ENCODE peak calls at places on chromosomes 13 and 19, in four cellular contexts. One of them, this sample, is unnamed.

GRCh38 chr13:36101157-36101556 is 30.0 kb downstream of the DCLK1 start:
- DNase-seq in Panc1: no peak
- DNase-seq in mesendoderm: no peak
- DNase-seq in psoas muscle: no peak
- DNase-seq in this sample: no peak

GRCh38 chr13:30322428-30322827 is 15.1 kb upstream of the KATNAL1 start:
- DNase-seq in mesendoderm: no peak
- DNase-seq in psoas muscle: no peak
- DNase-seq in Panc1: no peak
- DNase-seq in this sample: no peak

GRCh38 chr13:109254271-109254670 is 532.1 kb downstream of the IRS2 start:
- DNase-seq in Panc1: no peak
- DNase-seq in mesendoderm: no peak
- DNase-seq in psoas muscle: no peak
- DNase-seq in this sample: no peak

GRCh38 chr13:31982540-31982939 is 49.0 kb upstream of the FRY start:
- DNase-seq in psoas muscle: peak
- DNase-seq in mesendoderm: no peak
- DNase-seq in Panc1: no peak
- DNase-seq in this sample: no peak

GRCh38 chr19:7294571-7295212 is 478 bp upstream of the INSR start:
- DNase-seq in Panc1: no peak
- DNase-seq in psoas muscle: peak
- DNase-seq in mesendoderm: peak
- DNase-seq in this sample: peak

GRCh38 chr19:45402469-45403070 is 2.3 kb downstream of the PPP1R13L start:
- DNase-seq in psoas muscle: peak
- DNase-seq in Panc1: no peak
- DNase-seq in mesendoderm: peak
- DNase-seq in this sample: no peak

GRCh38 chr19:4709440-4710280 is 14.0 kb downstream of the DPP9 start:
- DNase-seq in psoas muscle: peak
- DNase-seq in mesendoderm: no peak
- DNase-seq in Panc1: no peak
- DNase-seq in this sample: no peak

GRCh38 chr13:110413311-110414040 is 106.4 kb downstream of the COL4A2 start:
- DNase-seq in mesendoderm: no peak
- DNase-seq in psoas muscle: no peak
- DNase-seq in Panc1: no peak
- DNase-seq in this sample: no peak

GRCh38 chr13:76884571-76885202 is 1.5 kb downstream of the KCTD12 start:
- DNase-seq in mesendoderm: no peak
- DNase-seq in psoas muscle: no peak
- DNase-seq in Panc1: no peak
- DNase-seq in this sample: peak

GRCh38 chr19:33040994-33041827 is 23.5 kb downstream of the RHPN2 start:
- DNase-seq in Panc1: peak
- DNase-seq in psoas muscle: peak
- DNase-seq in mesendoderm: no peak
- DNase-seq in this sample: no peak

GRCh38 chr13:44903596-44903995 is 85.7 kb downstream of the NUFIP1 start:
- DNase-seq in psoas muscle: peak
- DNase-seq in mesendoderm: peak
- DNase-seq in Panc1: no peak
- DNase-seq in this sample: peak

GRCh38 chr19:38203197-38203596 is 20.8 kb downstream of the DPF1 start:
- DNase-seq in mesendoderm: no peak
- DNase-seq in psoas muscle: no peak
- DNase-seq in Panc1: no peak
- DNase-seq in this sample: no peak

GRCh38 chr19:3788991-3789778 is 3.0 kb upstream of the MATK start:
- DNase-seq in Panc1: no peak
- DNase-seq in psoas muscle: no peak
- DNase-seq in mesendoderm: no peak
- DNase-seq in this sample: no peak

GRCh38 chr13:51246005-51246404 is 23.8 kb downstream of the FAM124A start:
- DNase-seq in mesendoderm: no peak
- DNase-seq in Panc1: no peak
- DNase-seq in psoas muscle: no peak
- DNase-seq in this sample: no peak

GRCh38 chr13:36531746-36532486 is 99.6 kb downstream of the CCNA1 start:
- DNase-seq in mesendoderm: no peak
- DNase-seq in Panc1: no peak
- DNase-seq in psoas muscle: no peak
- DNase-seq in this sample: no peak

GRCh38 chr19:2653717-2654584 is 48.5 kb downstream of the GNG7 start:
- DNase-seq in Panc1: no peak
- DNase-seq in mesendoderm: peak
- DNase-seq in psoas muscle: no peak
- DNase-seq in this sample: no peak

GRCh38 chr13:25291691-25292090 is 4.4 kb upstream of the MTMR6 start:
- DNase-seq in Panc1: no peak
- DNase-seq in mesendoderm: no peak
- DNase-seq in psoas muscle: no peak
- DNase-seq in this sample: no peak

GRCh38 chr13:83995930-83996329 is 113.7 kb upstream of the SLITRK1 start:
- DNase-seq in mesendoderm: no peak
- DNase-seq in Panc1: no peak
- DNase-seq in psoas muscle: peak
- DNase-seq in this sample: no peak

GRCh38 chr19:1719519-1719918 is 33.8 kb upstream of the ONECUT3 start:
- DNase-seq in Panc1: no peak
- DNase-seq in mesendoderm: no peak
- DNase-seq in psoas muscle: no peak
- DNase-seq in this sample: no peak

GRCh38 chr19:48452255-48452654 is 3.1 kb upstream of the KCNJ14 start:
- DNase-seq in psoas muscle: no peak
- DNase-seq in mesendoderm: no peak
- DNase-seq in Panc1: no peak
- DNase-seq in this sample: no peak

GRCh38 chr13:100176781-100177389 is 88.0 kb downstream of the PCCA start:
- DNase-seq in Panc1: no peak
- DNase-seq in mesendoderm: no peak
- DNase-seq in psoas muscle: no peak
- DNase-seq in this sample: no peak

GRCh38 chr19:13849277-13849676 is 27.7 kb upstream of the NANOS3 start:
- DNase-seq in psoas muscle: no peak
- DNase-seq in Panc1: no peak
- DNase-seq in mesendoderm: no peak
- DNase-seq in this sample: peak

GRCh38 chr19:13847033-13847899 is 29.7 kb upstream of the NANOS3 start:
- DNase-seq in mesendoderm: peak
- DNase-seq in Panc1: no peak
- DNase-seq in psoas muscle: peak
- DNase-seq in this sample: peak

GRCh38 chr19:13848811-13849241 is 28.1 kb upstream of the NANOS3 start:
- DNase-seq in psoas muscle: no peak
- DNase-seq in mesendoderm: peak
- DNase-seq in Panc1: no peak
- DNase-seq in this sample: no peak

GRCh38 chr19:13846533-13847032 is 30.4 kb upstream of the NANOS3 start:
- DNase-seq in Panc1: no peak
- DNase-seq in psoas muscle: peak
- DNase-seq in mesendoderm: peak
- DNase-seq in this sample: peak

DNA sequence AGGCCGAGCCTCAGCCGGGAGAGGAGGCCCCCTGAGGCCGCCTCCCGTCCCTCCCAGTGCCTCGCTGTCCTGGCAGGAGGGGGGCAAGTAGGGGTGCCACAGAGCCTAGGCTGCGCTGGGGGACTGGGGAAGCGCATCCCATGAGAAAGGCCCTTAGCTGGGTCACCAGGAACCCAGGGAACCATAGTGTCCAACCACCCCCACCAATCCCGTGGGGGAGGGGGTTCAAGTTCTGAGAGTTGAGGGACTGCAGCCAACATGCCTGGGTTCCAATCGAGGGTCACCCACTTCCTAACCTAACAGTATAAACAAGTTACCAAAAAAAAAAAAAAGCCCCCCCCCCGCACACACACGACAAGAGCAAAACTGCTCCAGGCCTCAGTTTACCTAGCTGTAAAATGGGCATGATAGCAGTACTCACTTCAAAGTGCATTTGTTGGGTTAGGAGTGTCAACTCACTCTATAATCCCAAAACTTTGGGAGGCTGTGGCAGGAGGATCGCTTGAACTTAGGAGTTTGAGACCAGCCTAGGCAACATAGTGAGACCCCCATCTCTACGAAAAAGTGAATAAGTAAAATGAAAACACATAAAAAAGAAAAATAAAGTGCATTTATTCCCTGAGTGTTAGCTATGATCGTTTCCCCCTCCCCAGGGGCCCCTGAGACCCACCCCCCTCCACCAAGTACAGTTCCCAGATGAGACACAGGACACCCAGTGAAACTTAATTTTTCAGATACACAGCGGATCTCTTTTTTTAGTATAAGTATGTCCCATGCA is 28.8 kb upstream of the NANOS3 start:
- DNase-seq in Panc1: no peak
- DNase-seq in mesendoderm: no peak
- DNase-seq in psoas muscle: no peak
- DNase-seq in this sample: no peak
- H3K4me3 ChIP-seq in Panc1: peak
- H3K4me3 ChIP-seq in mesendoderm: no peak
- H3K4me3 ChIP-seq in psoas muscle: peak
- H3K4me3 ChIP-seq in this sample: peak

GRCh38 chr19:14059652-14060155 is 2.2 kb downstream of the PALM3 start:
- DNase-seq in psoas muscle: no peak
- DNase-seq in mesendoderm: no peak
- DNase-seq in Panc1: no peak
- DNase-seq in this sample: no peak

GRCh38 chr19:14061081-14061749 is 661 bp downstream of the PALM3 start:
- DNase-seq in psoas muscle: no peak
- DNase-seq in mesendoderm: no peak
- DNase-seq in Panc1: no peak
- DNase-seq in this sample: no peak

GRCh38 chr19:14061751-14062557 is at the start of gene PALM3:
- DNase-seq in mesendoderm: no peak
- DNase-seq in Panc1: no peak
- DNase-seq in psoas muscle: no peak
- DNase-seq in this sample: no peak

GRCh38 chr19:14063100-14063499 is 1.2 kb upstream of the PALM3 start:
- DNase-seq in Panc1: no peak
- DNase-seq in mesendoderm: no peak
- DNase-seq in psoas muscle: no peak
- DNase-seq in this sample: no peak

DNA sequence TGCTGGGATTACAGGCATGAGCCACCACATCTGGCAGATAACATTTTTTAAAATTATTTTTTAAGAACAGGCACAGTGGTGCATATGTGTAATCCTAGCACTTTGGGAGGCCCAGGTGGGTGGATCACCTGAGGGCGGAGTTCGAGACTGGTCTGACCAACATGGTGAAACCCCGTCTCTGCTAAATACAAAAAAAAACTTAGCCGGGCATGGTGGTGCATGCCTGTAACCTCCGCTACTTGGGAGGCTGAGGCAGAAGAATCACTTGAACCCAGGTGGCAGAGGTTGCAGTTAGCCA is 631 bp upstream of the PALM3 start:
- DNase-seq in Panc1: no peak
- DNase-seq in psoas muscle: no peak
- DNase-seq in mesendoderm: no peak
- DNase-seq in this sample: no peak
- H3K27ac ChIP-seq in Panc1: no peak
- H3K27ac ChIP-seq in psoas muscle: no peak
- H3K27ac ChIP-seq in mesendoderm: no peak
- H3K27ac ChIP-seq in this sample: no peak

GRCh38 chr19:5907216-5907615 is 2.5 kb downstream of the VMAC start:
- DNase-seq in Panc1: no peak
- DNase-seq in psoas muscle: no peak
- DNase-seq in mesendoderm: no peak
- DNase-seq in this sample: no peak

GRCh38 chr19:5903502-5904301 is at the start of gene NDUFA11:
- DNase-seq in mesendoderm: peak
- DNase-seq in psoas muscle: peak
- DNase-seq in Panc1: no peak
- DNase-seq in this sample: peak

GRCh38 chr19:5903054-5903501 is 512 bp downstream of the NDUFA11 start:
- DNase-seq in Panc1: no peak
- DNase-seq in mesendoderm: peak
- DNase-seq in psoas muscle: no peak
- DNase-seq in this sample: no peak

GRCh38 chr19:5905072-5905778 is 553 bp downstream of the VMAC start:
- DNase-seq in mesendoderm: no peak
- DNase-seq in Panc1: no peak
- DNase-seq in psoas muscle: no peak
- DNase-seq in this sample: peak

GRCh38 chr19:5904302-5905071 is at the start of gene VMAC:
- DNase-seq in psoas muscle: peak
- DNase-seq in Panc1: peak
- DNase-seq in mesendoderm: peak
- DNase-seq in this sample: peak
- H3K4me3 ChIP-seq in psoas muscle: peak
- H3K4me3 ChIP-seq in Panc1: peak
- H3K4me3 ChIP-seq in mesendoderm: peak
- H3K4me3 ChIP-seq in this sample: peak

GRCh38 chr19:57816652-57817051 is 1.9 kb upstream of the ZNF552 start:
- DNase-seq in Panc1: no peak
- DNase-seq in mesendoderm: peak
- DNase-seq in psoas muscle: no peak
- DNase-seq in this sample: no peak

GRCh38 chr19:57812201-57812600 is 2.5 kb downstream of the ZNF552 start:
- DNase-seq in mesendoderm: no peak
- DNase-seq in psoas muscle: no peak
- DNase-seq in Panc1: no peak
- DNase-seq in this sample: no peak

GRCh38 chr19:57813919-57814504 is 701 bp downstream of the ZNF552 start:
- DNase-seq in mesendoderm: peak
- DNase-seq in Panc1: no peak
- DNase-seq in psoas muscle: no peak
- DNase-seq in this sample: no peak

GRCh38 chr19:57815247-57816075 is 748 bp upstream of the ZNF552 start:
- DNase-seq in psoas muscle: no peak
- DNase-seq in mesendoderm: peak
- DNase-seq in Panc1: no peak
- DNase-seq in this sample: no peak

DNA sequence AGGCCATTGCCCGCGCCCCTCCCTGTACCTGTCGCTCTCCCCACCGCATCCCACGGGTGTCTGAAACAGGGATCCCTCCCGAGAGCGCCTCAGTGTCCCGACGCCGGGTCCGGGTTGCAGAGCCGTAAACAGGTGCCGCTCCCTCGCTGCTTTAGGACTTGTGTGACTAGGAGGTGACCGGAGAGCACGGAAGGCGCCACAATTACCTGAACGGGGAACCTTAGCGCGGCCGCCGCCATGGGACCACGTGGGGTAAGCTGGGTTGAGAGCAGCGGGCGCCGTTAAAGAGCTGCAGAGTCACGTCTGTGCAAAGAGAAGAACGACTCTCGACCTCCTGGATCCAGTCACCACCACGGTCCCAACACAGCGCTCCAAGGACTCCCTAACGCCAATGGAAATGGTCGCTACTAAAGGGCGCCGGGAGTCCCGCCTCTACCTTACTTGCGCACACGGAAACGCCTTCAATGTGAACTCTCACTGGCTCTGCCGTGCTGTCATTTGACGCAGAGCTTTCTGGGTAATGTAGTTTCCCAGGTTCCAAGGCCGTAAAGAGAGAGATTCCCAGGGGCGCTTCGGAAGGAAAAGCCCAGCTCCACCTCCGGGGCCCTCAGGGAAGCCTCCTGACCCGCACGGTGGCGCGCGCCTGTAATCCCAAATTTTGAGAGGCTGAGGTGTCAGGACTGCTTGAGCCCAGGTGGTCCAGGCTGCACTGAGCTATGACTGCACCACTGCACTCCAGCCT is at the start of gene ZNF552:
- DNase-seq in psoas muscle: peak
- DNase-seq in mesendoderm: peak
- DNase-seq in Panc1: peak
- DNase-seq in this sample: peak
- H3K27ac ChIP-seq in psoas muscle: peak
- H3K27ac ChIP-seq in mesendoderm: peak
- H3K27ac ChIP-seq in Panc1: peak
- H3K27ac ChIP-seq in this sample: no peak

This sample was measured in ovary.